ENCODE peak calls at places on chromosomes 6 and 20, in eight cellular contexts. S is cardiac muscle cell, W is IMR-90, I is mesothelial cell of epicardium, H is keratinocyte, U is nephron progenitor cell, T is GM13977, E is endothelial cell. A is an unnamed sample.

GRCh38 chr6:117188627-117189201 is 76.6 kb upstream of the VGLL2 start:
- DNase-seq in S (no peak), W (no peak), I (no peak), H (no peak), U (no peak), T (no peak), E (no peak), A (no peak)

GRCh38 chr6:71510057-71510713 is 221.6 kb downstream of the OGFRL1 start:
- DNase-seq in S (no peak), W (peak; percentile 84), I (peak; percentile 39), H (peak; percentile 15), U (peak; percentile 6), T (peak; percentile 12), E (peak; percentile 58), A (no peak)

GRCh38 chr20:32474967-32475819 is 109.9 kb downstream of the NOL4L start:
- DNase-seq in S (peak; percentile 91), W (peak; percentile 91), I (peak; percentile 90), H (peak; percentile 7), U (peak; percentile 83), T (peak; percentile 91), E (peak; percentile 55), A (no peak)

GRCh38 chr20:59972037-59972801 is 14.0 kb downstream of the CDH26 start:
- DNase-seq in S (no peak), W (no peak), I (no peak), H (peak; percentile 72), U (no peak), T (no peak), E (no peak), A (no peak)

GRCh38 chr6:57193177-57193576 is 21.1 kb downstream of the BAG2 start:
- DNase-seq in S (no peak), W (peak; percentile 31), I (no peak), H (no peak), U (no peak), T (no peak), E (no peak), A (no peak)

GRCh38 chr20:32124916-32125454 is 15.5 kb downstream of the TM9SF4 start:
- DNase-seq in S (no peak), W (no peak), I (no peak), H (no peak), U (no peak), T (no peak), E (no peak), A (no peak)

GRCh38 chr6:150528648-150529285 is 70.9 kb upstream of the PLEKHG1 start:
- DNase-seq in S (peak; percentile 52), W (peak; percentile 1), I (peak; percentile 76), H (no peak), U (peak; percentile 58), T (no peak), E (peak; percentile 52), A (no peak)

GRCh38 chr6:52417675-52418111 is 2.4 kb upstream of the EFHC1 start:
- DNase-seq in S (no peak), W (peak; percentile 68), I (no peak), H (no peak), U (no peak), T (no peak), E (no peak), A (no peak)

GRCh38 chr6:166402582-166403277 is 20.0 kb upstream of the MPC1 start:
- DNase-seq in S (no peak), W (peak; percentile 16), I (no peak), H (no peak), U (peak; percentile 30), T (no peak), E (no peak), A (no peak)

GRCh38 chr6:143579703-143580102 is 68.2 kb upstream of the FUCA2 start:
- DNase-seq in S (no peak), W (peak; percentile 95), I (no peak), H (peak; percentile 9), U (no peak), T (no peak), E (no peak), A (no peak)

GRCh38 chr6:46510656-46511055 is 19.4 kb upstream of the RCAN2 start:
- DNase-seq in S (no peak), W (no peak), I (no peak), H (no peak), U (no peak), T (no peak), E (no peak), A (no peak)

GRCh38 chr20:22582960-22583772 is 1.2 kb downstream of the FOXA2 start:
- DNase-seq in S (peak; percentile 20), W (no peak), I (no peak), H (no peak), U (peak; percentile 49), T (no peak), E (peak; percentile 24), A (no peak)

GRCh38 chr6:125512621-125513020 is 210.9 kb upstream of the HDDC2 start:
- DNase-seq in S (no peak), W (no peak), I (no peak), H (no peak), U (no peak), T (no peak), E (no peak), A (no peak)
- TF ChIP-seq CTCF in S (peak; percentile 28), W (peak; percentile 14), I (no peak), H (peak; percentile 41), U (no peak), T (peak; percentile 73), E (peak; percentile 34), A (no peak)

GRCh38 chr20:40810336-40810735 is 121.3 kb upstream of the MAFB start:
- DNase-seq in S (no peak), W (no peak), I (no peak), H (no peak), U (no peak), T (no peak), E (no peak), A (no peak)

GRCh38 chr20:40811004-40811403 is 122.0 kb upstream of the MAFB start:
- DNase-seq in S (no peak), W (no peak), I (no peak), H (no peak), U (no peak), T (no peak), E (no peak), A (no peak)

GRCh38 chr20:40813213-40813510 is 124.1 kb upstream of the MAFB start:
- DNase-seq in S (no peak), W (no peak), I (peak; percentile 17), H (no peak), U (no peak), T (no peak), E (no peak), A (no peak)

GRCh38 chr20:40812415-40813212 is 123.6 kb upstream of the MAFB start:
- DNase-seq in S (no peak), W (no peak), I (peak; percentile 11), H (no peak), U (no peak), T (no peak), E (no peak), A (no peak)

DNA sequence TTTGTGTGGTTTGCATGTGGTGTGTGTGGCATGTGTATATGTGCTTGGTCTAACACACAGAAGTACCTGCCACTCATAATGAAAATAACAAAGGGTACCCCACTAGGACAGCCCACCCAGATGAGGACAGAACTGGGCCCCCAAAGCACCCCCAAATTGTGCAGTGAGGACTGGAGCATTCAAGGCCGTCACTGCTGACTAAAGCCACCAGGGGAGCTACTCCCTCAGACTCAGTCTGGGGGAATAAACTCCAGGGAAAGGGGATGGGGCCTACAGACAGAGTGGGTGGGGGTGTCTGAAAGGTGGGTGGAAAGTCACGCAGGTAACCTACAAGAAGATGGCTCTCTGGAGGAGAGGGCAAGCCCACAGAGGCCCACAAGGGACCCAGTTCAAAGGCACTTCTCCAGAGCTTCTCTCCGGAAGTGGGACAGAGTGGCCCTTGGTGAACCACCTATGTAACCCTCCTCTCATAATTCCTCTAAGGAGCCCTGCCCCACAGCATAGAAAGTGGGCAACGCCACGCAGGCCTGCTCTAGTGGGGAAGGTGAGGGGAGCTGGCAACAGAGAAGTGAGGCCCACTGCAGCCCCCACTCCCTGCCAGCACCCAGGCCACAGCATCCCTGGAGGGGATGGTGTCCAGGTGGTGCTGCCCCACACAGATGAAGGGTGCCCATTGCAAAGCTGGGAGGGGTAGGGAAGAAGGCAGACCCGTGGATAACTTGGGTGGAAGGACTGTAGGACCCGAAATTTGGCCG is 122.8 kb upstream of the MAFB start:
- DNase-seq in S (no peak), W (no peak), I (no peak), H (no peak), U (no peak), T (no peak), E (no peak), A (no peak)
- TF ChIP-seq CTCF in S (no peak), W (no peak), I (no peak), H (no peak), U (peak; percentile 0), T (no peak), E (peak; percentile 9), A (no peak)

DNA sequence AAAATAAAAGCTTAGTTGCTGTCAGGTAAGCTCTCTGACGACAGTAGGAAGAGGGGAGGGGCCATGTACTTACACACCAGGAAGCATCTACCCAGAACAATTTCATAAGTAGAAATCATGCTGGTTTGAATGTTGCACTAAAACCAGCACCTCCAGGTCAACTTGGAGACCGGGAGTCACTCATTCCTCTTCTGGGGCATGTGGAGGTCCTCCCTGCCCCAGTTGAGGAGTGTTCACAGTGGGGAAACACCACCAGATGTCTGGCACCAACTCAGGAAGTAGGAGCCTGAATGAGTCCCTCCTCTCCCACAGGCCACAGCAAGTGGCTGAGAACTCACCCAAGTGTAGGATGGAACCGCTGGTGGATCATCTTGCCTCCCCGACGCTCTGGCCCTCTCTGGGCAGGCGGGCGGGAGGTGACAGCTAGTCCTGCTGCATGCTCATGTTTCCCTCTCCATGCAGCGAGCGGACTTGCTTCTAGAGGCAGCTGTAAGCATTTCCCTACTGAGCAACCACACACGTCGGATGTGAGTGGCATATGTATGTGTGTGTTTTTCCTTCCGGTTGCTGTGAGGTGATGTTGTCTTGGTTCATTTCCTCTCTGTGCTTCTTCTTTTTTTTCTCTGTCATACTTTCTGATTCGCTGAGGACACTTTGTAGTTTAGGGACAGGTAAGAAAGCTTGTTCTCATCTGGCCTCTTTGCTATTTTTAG is 149.5 kb upstream of the NEDD9 start:
- DNase-seq in S (no peak), W (no peak), I (no peak), H (no peak), U (no peak), T (peak; percentile 62), E (no peak), A (no peak)
- TF ChIP-seq CTCF in S (no peak), W (no peak), I (no peak), H (no peak), U (no peak), T (no peak), E (no peak), A (no peak)

GRCh38 chr6:95819461-95819860 is 196.3 kb upstream of the FUT9 start:
- DNase-seq in S (no peak), W (no peak), I (no peak), H (no peak), U (no peak), T (no peak), E (no peak), A (no peak)

GRCh38 chr6:95815389-95816056 is 200.3 kb upstream of the FUT9 start:
- DNase-seq in S (no peak), W (no peak), I (no peak), H (no peak), U (no peak), T (no peak), E (no peak), A (no peak)

DNA sequence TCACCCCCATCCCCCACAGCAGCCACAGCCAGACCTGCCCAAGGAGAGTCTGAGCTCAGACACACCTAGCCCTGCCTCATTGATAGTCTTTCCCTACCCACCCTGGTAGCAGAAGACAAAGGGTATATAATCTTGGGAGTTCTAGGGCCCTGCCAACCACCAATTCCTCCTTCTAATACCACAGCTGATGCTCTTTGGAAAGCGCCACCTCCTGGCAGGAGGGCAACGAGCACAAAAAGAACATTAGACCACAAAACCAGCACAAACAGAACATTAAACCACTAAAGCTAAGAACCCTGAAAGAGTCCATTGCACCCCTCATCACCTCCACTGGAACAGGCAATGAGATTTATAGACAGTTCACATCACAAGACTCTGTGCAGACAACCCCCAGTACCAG is 195.8 kb upstream of the FUT9 start:
- DNase-seq in S (no peak), W (no peak), I (no peak), H (no peak), U (no peak), T (no peak), E (no peak), A (no peak)
- TF ChIP-seq CTCF in S (no peak), W (no peak), I (no peak), H (no peak), U (no peak), T (peak; percentile 47), E (peak; percentile 19), A (no peak)

A was measured in omental fat pad.